ENCODE peak calls at places on chromosomes 13 and 19, in four cellular contexts. X, J, O and S are unnamed samples.

GRCh38 chr13:110442946-110443632 is 118.4 kb downstream of the RAB20 start:
- DNase-seq in X (peak), J (no peak), O (peak), S (peak)

GRCh38 chr13:73440296-73440895 is 381.6 kb downstream of the KLF5 start:
- DNase-seq in X (no peak), J (no peak), O (no peak), S (peak)

GRCh38 chr19:17902701-17903100 is 30.1 kb upstream of the CCDC124 start:
- DNase-seq in X (peak), J (no peak), O (no peak), S (peak)

GRCh38 chr13:50969691-50970090 is 60.1 kb downstream of the RNASEH2B start:
- DNase-seq in X (no peak), J (no peak), O (no peak), S (peak)

GRCh38 chr13:101917475-101917810 is 465.0 kb downstream of the ITGBL1 start:
- DNase-seq in X (no peak), J (no peak), O (no peak), S (no peak)

GRCh38 chr19:18254546-18255500 is 19.4 kb downstream of the IQCN start:
- DNase-seq in X (no peak), J (no peak), O (no peak), S (no peak)

GRCh38 chr19:37353968-37354367 is 16.9 kb upstream of the ZNF527 start:
- DNase-seq in X (no peak), J (no peak), O (no peak), S (no peak)

GRCh38 chr13:42396901-42397670 is 125.1 kb downstream of the AKAP11 start:
- DNase-seq in X (no peak), J (no peak), O (no peak), S (no peak)

GRCh38 chr13:70893832-70894231 is 785.6 kb upstream of the KLHL1 start:
- DNase-seq in X (no peak), J (no peak), O (no peak), S (peak)

GRCh38 chr13:30567072-30567471 is 50.6 kb upstream of the USPL1 start:
- DNase-seq in X (no peak), J (no peak), O (no peak), S (no peak)

GRCh38 chr13:109160887-109161669 is 531.7 kb downstream of the MYO16 start:
- DNase-seq in X (no peak), J (no peak), O (peak), S (no peak)

GRCh38 chr13:109751477-109751876 is 34.9 kb downstream of the IRS2 start:
- DNase-seq in X (no peak), J (no peak), O (no peak), S (no peak)

GRCh38 chr19:17579523-17580244 is 24.2 kb downstream of the COLGALT1 start:
- DNase-seq in X (peak), J (peak), O (peak), S (peak)

GRCh38 chr13:28412981-28413380 is 81.9 kb downstream of the FLT1 start:
- DNase-seq in X (no peak), J (peak), O (no peak), S (no peak)

GRCh38 chr19:56076413-56076998 is 44.6 kb downstream of the ZNF787 start:
- DNase-seq in X (peak), J (no peak), O (no peak), S (peak)

GRCh38 chr13:113531041-113531873 is 40.7 kb upstream of the DCUN1D2 start:
- DNase-seq in X (no peak), J (no peak), O (peak), S (no peak)

GRCh38 chr19:50514346-50515167 is 844 bp upstream of the ASPDH start:
- DNase-seq in X (no peak), J (no peak), O (no peak), S (no peak)

GRCh38 chr19:1520203-1520780 is 3.6 kb upstream of the PLK5 start:
- DNase-seq in X (no peak), J (no peak), O (no peak), S (no peak)

GRCh38 chr13:99373436-99373835 is 66.2 kb upstream of the GPR183 start:
- DNase-seq in X (no peak), J (no peak), O (peak), S (no peak)

GRCh38 chr19:49690073-49690655 is 752 bp upstream of the CPT1C start:
- DNase-seq in X (no peak), J (no peak), O (no peak), S (no peak)

GRCh38 chr13:20264271-20265018 is 32.3 kb upstream of the GJB6 start:
- DNase-seq in X (no peak), J (no peak), O (no peak), S (no peak)

GRCh38 chr13:98143601-98144500 is 957 bp downstream of the FARP1 start:
- DNase-seq in X (peak), J (peak), O (peak), S (peak)

DNA sequence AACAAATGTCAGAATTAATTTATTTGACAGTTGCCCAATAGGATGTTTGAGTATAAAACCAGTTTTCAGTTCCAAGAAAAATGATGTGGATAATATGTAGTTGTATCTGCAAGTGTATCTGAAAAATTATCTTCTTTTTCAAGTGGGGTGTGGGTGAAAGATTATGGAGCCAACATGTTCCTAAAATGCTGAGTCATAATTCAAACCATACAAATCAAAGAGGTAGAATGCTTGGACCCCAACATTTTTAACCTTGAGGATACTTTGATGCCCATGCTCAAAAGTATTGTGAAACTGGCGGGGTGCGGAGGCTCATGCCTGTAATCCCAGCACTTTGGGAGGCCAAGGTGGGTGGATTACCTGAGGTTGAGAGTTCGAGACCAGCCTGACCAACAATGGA is 54.0 kb upstream of the ZNF724 start:
- DNase-seq in X (no peak), J (no peak), O (no peak), S (no peak)
- H3K4me3 ChIP-seq in X (no peak), J (no peak), O (no peak), S (no peak)

GRCh38 chr19:44759083-44759804 is 10.7 kb downstream of the BCL3 start:
- DNase-seq in X (no peak), J (no peak), O (no peak), S (no peak)

GRCh38 chr19:44756089-44756562 is 7.6 kb downstream of the BCL3 start:
- DNase-seq in X (no peak), J (no peak), O (no peak), S (no peak)

GRCh38 chr19:44757057-44757734 is 8.7 kb downstream of the BCL3 start:
- DNase-seq in X (peak), J (peak), O (peak), S (peak)

GRCh38 chr19:44758596-44758995 is 10.1 kb downstream of the BCL3 start:
- DNase-seq in X (no peak), J (peak), O (no peak), S (no peak)

GRCh38 chr19:44757735-44758505 is 9.4 kb downstream of the BCL3 start:
- DNase-seq in X (peak), J (peak), O (no peak), S (peak)
- TF ChIP-seq CTCF in X (peak), J (peak), O (no peak), S (peak)

GRCh38 chr19:13848811-13849241 is 28.1 kb upstream of the NANOS3 start:
- DNase-seq in X (no peak), J (no peak), O (no peak), S (no peak)

GRCh38 chr19:13847900-13848677 is 28.8 kb upstream of the NANOS3 start:
- DNase-seq in X (no peak), J (no peak), O (no peak), S (no peak)

GRCh38 chr19:13850910-13851753 is 25.8 kb upstream of the NANOS3 start:
- DNase-seq in X (peak), J (peak), O (peak), S (peak)

GRCh38 chr19:13849277-13849676 is 27.7 kb upstream of the NANOS3 start:
- DNase-seq in X (no peak), J (no peak), O (no peak), S (no peak)

GRCh38 chr19:13849991-13850909 is 26.7 kb upstream of the NANOS3 start:
- DNase-seq in X (peak), J (peak), O (peak), S (peak)
- H3K4me3 ChIP-seq in X (peak), J (peak), O (no peak), S (peak)

DNA sequence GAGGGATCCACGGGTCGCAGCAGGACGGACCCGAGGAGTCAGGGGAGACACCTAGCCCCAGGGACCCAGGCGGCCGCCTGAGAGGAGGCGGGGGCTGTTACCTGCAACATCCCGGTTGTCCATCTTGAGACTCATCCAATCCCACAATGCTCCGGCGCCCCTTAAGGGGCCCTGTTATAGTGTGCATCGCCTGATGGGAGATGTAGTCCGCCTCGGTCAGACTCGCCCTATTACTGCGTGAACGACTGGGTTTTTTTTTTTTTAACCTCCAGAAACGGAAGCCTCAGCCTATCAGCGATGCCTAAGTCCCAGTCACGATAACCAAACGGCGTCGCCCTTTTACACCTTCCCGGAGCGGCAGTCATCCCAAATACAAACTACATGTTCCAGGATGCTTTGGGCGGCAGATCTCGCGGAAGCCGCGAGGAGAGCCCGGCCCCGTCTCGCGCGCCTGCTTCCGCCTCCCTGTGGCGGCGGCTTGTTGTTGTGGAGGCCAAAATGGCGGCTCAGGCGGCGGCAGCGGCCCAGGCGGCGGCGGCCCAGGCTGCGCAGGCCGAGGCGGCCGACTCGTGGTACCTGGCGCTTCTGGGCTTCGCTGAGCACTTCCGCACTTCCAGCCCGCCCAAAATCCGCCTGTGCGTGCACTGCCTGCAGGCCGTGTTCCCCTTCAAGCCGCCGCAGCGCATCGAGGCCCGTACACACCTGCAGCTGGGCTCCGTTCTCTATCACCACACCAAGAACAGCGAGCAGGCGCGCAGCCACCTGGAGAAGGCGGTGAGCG is at the start of the genes MAU2 and SUGP1:
- DNase-seq in X (peak), J (peak), O (peak), S (peak)
- TF ChIP-seq CTCF in X (peak), J (peak), O (no peak), S (peak)

GRCh38 chr19:41859213-41859617 is 840 bp upstream of the RPS19 start:
- DNase-seq in X (no peak), J (no peak), O (no peak), S (no peak)
- H3K4me3 ChIP-seq in X (peak), J (peak), O (no peak), S (peak)

GRCh38 chr19:40804783-40805242 is 5.8 kb downstream of the EGLN2 start:
- DNase-seq in X (no peak), J (no peak), O (no peak), S (no peak)
- TF ChIP-seq CTCF in X (no peak), J (peak), O (no peak), S (peak)

DNA sequence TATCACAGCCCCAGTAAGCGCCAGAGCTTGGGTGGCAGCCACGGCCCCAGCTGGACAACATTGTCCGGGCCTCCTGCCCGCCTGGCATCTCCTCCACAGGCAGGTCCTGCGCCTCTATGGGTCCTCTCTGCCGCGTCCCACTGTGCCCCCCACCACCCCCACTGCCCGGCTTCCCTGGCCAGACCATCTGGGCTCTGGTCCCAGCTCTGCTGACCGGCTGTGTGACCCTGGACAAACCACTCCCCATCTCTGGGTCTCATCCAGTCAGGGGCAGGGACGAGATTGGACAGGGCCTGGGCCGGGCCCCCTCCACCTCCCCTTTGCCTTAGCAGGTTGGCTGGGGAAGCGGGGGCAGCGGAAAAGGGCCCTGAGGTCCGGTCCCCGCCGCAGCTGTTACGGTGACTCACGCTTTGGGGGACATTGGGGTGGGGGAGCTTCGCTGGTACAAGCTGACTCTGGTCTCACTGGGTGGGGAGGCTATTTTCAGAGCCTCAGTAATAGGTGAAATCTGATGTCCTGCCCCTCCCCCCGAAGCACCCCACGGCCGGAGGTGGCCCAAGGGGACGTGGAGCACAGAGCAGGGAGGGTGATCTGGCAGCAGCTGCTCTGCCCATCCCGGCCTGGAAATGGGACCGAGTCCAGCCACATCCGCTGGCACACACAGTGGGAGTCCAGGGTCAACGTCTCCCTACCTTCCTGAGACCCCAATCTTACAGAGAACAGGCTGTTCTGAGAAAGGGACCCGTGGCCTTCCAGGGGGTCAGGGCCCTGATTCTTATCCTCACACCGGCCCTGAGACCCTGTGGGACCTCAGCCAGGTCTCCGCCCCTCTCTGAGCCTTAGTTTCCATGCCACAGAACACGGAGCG is 9.1 kb downstream of the NFIC start:
- DNase-seq in X (peak), J (peak), O (peak), S (peak)
- H3K4me3 ChIP-seq in X (no peak), J (peak), O (no peak), S (no peak)

DNA sequence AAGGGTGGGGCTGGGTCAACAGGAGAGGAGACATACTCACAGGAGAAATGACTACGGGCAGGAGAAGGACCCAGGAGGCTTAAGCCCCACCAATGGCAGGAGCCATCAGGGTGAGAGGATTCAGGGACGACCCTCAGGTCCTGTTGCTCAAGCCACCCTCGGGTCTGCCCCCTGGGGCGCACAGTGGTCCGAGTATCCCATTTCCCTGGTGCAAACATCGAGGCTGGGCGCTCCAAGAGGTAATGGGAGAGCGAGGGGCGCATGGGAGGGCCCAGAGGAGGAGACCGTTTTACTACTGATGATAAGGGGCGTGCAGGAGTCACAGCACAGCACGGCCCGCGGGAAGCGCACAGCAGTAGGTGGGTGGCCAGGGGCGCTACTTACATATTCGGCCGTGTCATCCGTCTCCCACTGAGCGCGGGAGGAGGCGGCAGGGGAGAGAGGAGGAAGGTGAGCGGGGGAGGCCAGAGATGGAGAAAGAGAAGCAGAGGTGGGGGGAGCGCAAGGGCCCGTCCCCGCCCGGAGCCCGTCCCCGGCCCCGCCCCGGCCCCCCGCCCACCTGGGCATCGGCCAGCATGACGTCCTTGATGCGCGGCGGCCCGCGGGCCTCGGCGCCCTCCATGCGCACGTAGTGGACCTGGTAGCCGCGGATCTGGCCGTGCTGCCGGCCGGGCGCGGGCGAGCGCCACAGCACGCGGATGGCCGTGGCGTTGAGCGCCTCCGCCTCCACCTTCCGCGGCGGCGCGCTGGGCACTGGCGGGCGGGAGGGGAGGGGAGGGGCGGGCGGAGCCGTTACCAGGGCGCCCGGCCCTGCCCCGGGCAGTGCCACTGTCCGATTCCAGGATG is 111.5 kb downstream of the PTPRS start:
- DNase-seq in X (no peak), J (no peak), O (no peak), S (no peak)
- TF ChIP-seq CTCF in X (no peak), J (no peak), O (no peak), S (no peak)

GRCh38 chr13:33321686-33322473 is 36.3 kb upstream of the STARD13 start:
- DNase-seq in X (peak), J (no peak), O (no peak), S (peak)
- H3K4me3 ChIP-seq in X (peak), J (peak), O (no peak), S (peak)

GRCh38 chr19:45038931-45039893 is at the start of gene CLASRP:
- DNase-seq in X (peak), J (peak), O (peak), S (peak)

GRCh38 chr19:45040059-45040767 is 1.4 kb downstream of the CLASRP start:
- DNase-seq in X (no peak), J (no peak), O (no peak), S (no peak)

GRCh38 chr19:45041125-45041524 is 2.3 kb downstream of the CLASRP start:
- DNase-seq in X (no peak), J (no peak), O (no peak), S (no peak)

GRCh38 chr19:45035755-45036154 is 3.1 kb upstream of the CLASRP start:
- DNase-seq in X (no peak), J (no peak), O (no peak), S (no peak)

DNA sequence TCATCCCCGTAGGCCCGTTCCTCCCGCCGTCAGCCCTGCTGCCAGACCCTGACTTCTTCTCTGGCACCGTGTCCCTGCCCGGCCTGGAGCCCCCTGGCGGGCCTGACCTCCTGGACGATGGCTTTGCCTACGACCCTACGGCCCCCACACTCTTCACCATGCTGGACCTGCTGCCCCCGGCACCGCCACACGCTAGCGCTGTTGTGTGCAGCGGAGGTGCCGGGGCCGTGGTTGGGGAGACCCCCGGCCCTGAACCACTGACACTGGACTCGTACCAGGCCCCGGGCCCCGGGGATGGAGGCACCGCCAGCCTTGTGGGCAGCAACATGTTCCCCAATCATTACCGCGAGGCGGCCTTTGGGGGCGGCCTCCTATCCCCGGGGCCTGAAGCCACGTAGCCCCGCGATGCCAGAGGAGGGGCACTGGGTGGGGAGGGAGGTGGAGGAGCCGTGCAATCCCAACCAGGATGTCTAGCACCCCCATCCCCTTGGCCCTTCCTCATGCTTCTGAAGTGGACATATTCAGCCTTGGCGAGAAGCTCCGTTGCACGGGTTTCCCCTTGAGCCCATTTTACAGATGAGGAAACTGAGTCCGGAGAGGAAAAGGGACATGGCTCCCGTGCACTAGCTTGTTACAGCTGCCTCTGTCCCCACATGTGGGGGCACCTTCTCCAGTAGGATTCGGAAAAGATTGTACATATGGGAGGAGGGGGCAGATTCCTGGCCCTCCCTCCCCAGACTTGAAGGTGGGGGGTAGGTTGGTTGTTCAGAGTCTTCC is 1.3 kb upstream of the CLASRP start:
- DNase-seq in X (no peak), J (no peak), O (no peak), S (no peak)
- TF ChIP-seq CTCF in X (no peak), J (no peak), O (no peak), S (no peak)